ENCODE peak calls at places on chromosomes 2 and 18, in five cellular contexts. One of them, this sample, is unnamed.

GRCh38 chr2:240985881-240986786 is 12.3 kb upstream of the SNED1 start:
- DNase-seq in sigmoid colon: peak
- DNase-seq in foreskin fibroblast: no peak
- DNase-seq in A549: no peak
- DNase-seq in IMR-90: no peak
- DNase-seq in this sample: peak

GRCh38 chr2:238096311-238097011 is 3.7 kb upstream of the ESPNL start:
- DNase-seq in A549: no peak
- DNase-seq in IMR-90: no peak
- DNase-seq in sigmoid colon: no peak
- DNase-seq in foreskin fibroblast: no peak
- DNase-seq in this sample: no peak

GRCh38 chr2:99615247-99615771 is 125.5 kb upstream of the REV1 start:
- DNase-seq in foreskin fibroblast: no peak
- DNase-seq in IMR-90: no peak
- DNase-seq in A549: peak
- DNase-seq in sigmoid colon: no peak
- DNase-seq in this sample: no peak

GRCh38 chr2:240322231-240322955 is 113.1 kb upstream of the GPC1 start:
- DNase-seq in A549: no peak
- DNase-seq in IMR-90: peak
- DNase-seq in foreskin fibroblast: no peak
- DNase-seq in sigmoid colon: no peak
- DNase-seq in this sample: no peak

GRCh38 chr2:71102981-71103681 is 26.9 kb downstream of the MCEE start:
- DNase-seq in A549: no peak
- DNase-seq in foreskin fibroblast: no peak
- DNase-seq in sigmoid colon: no peak
- DNase-seq in IMR-90: no peak
- DNase-seq in this sample: no peak

GRCh38 chr2:167212054-167212648 is 323.9 kb downstream of the XIRP2 start:
- DNase-seq in foreskin fibroblast: peak
- DNase-seq in sigmoid colon: no peak
- DNase-seq in IMR-90: peak
- DNase-seq in A549: peak
- DNase-seq in this sample: no peak

GRCh38 chr2:28377984-28378678 is 14.5 kb upstream of the FOSL2 start:
- DNase-seq in IMR-90: no peak
- DNase-seq in A549: no peak
- DNase-seq in foreskin fibroblast: no peak
- DNase-seq in sigmoid colon: no peak
- DNase-seq in this sample: no peak

GRCh38 chr2:155310589-155310988 is 612.1 kb downstream of the KCNJ3 start:
- DNase-seq in A549: peak
- DNase-seq in foreskin fibroblast: no peak
- DNase-seq in IMR-90: no peak
- DNase-seq in sigmoid colon: no peak
- DNase-seq in this sample: no peak

GRCh38 chr2:204665244-204665643 is 120.0 kb downstream of the PARD3B start:
- DNase-seq in IMR-90: peak
- DNase-seq in foreskin fibroblast: peak
- DNase-seq in A549: peak
- DNase-seq in sigmoid colon: no peak
- DNase-seq in this sample: no peak

GRCh38 chr2:214577769-214578168 is 166.9 kb downstream of the VWC2L start:
- DNase-seq in sigmoid colon: no peak
- DNase-seq in A549: no peak
- DNase-seq in foreskin fibroblast: no peak
- DNase-seq in IMR-90: no peak
- DNase-seq in this sample: no peak

GRCh38 chr2:149573760-149574159 is 13.8 kb downstream of the MMADHC start:
- DNase-seq in sigmoid colon: no peak
- DNase-seq in A549: no peak
- DNase-seq in IMR-90: peak
- DNase-seq in foreskin fibroblast: no peak
- DNase-seq in this sample: no peak
- TF ChIP-seq CTCF in sigmoid colon: no peak
- TF ChIP-seq CTCF in A549: peak
- TF ChIP-seq CTCF in IMR-90: peak
- TF ChIP-seq CTCF in foreskin fibroblast: peak
- TF ChIP-seq CTCF in this sample: no peak

GRCh38 chr18:34816183-34816582 is 106.1 kb downstream of the DTNA start:
- DNase-seq in foreskin fibroblast: no peak
- DNase-seq in IMR-90: no peak
- DNase-seq in A549: no peak
- DNase-seq in sigmoid colon: no peak
- DNase-seq in this sample: no peak

GRCh38 chr18:34817636-34818035 is 107.5 kb downstream of the DTNA start:
- DNase-seq in A549: no peak
- DNase-seq in sigmoid colon: no peak
- DNase-seq in IMR-90: no peak
- DNase-seq in foreskin fibroblast: no peak
- DNase-seq in this sample: no peak

GRCh38 chr18:34820360-34820759 is 110.3 kb downstream of the DTNA start:
- DNase-seq in IMR-90: no peak
- DNase-seq in sigmoid colon: no peak
- DNase-seq in foreskin fibroblast: no peak
- DNase-seq in A549: no peak
- DNase-seq in this sample: no peak

GRCh38 chr18:34818069-34818468 is 108.0 kb downstream of the DTNA start:
- DNase-seq in sigmoid colon: no peak
- DNase-seq in foreskin fibroblast: no peak
- DNase-seq in A549: no peak
- DNase-seq in IMR-90: no peak
- DNase-seq in this sample: no peak

GRCh38 chr18:34821669-34822210 is 111.6 kb downstream of the DTNA start:
- DNase-seq in sigmoid colon: no peak
- DNase-seq in A549: peak
- DNase-seq in IMR-90: peak
- DNase-seq in foreskin fibroblast: no peak
- DNase-seq in this sample: no peak
- TF ChIP-seq CTCF in sigmoid colon: no peak
- TF ChIP-seq CTCF in A549: no peak
- TF ChIP-seq CTCF in IMR-90: no peak
- TF ChIP-seq CTCF in foreskin fibroblast: no peak
- TF ChIP-seq CTCF in this sample: no peak

GRCh38 chr2:83823238-83823637 is 635.8 kb downstream of the SUCLG1 start:
- DNase-seq in sigmoid colon: no peak
- DNase-seq in foreskin fibroblast: no peak
- DNase-seq in IMR-90: no peak
- DNase-seq in A549: no peak
- DNase-seq in this sample: no peak

GRCh38 chr2:83817511-83817910 is 641.6 kb downstream of the SUCLG1 start:
- DNase-seq in foreskin fibroblast: no peak
- DNase-seq in IMR-90: no peak
- DNase-seq in sigmoid colon: no peak
- DNase-seq in A549: peak
- DNase-seq in this sample: no peak
- TF ChIP-seq CTCF in foreskin fibroblast: peak
- TF ChIP-seq CTCF in IMR-90: no peak
- TF ChIP-seq CTCF in sigmoid colon: no peak
- TF ChIP-seq CTCF in A549: peak
- TF ChIP-seq CTCF in this sample: no peak

DNA sequence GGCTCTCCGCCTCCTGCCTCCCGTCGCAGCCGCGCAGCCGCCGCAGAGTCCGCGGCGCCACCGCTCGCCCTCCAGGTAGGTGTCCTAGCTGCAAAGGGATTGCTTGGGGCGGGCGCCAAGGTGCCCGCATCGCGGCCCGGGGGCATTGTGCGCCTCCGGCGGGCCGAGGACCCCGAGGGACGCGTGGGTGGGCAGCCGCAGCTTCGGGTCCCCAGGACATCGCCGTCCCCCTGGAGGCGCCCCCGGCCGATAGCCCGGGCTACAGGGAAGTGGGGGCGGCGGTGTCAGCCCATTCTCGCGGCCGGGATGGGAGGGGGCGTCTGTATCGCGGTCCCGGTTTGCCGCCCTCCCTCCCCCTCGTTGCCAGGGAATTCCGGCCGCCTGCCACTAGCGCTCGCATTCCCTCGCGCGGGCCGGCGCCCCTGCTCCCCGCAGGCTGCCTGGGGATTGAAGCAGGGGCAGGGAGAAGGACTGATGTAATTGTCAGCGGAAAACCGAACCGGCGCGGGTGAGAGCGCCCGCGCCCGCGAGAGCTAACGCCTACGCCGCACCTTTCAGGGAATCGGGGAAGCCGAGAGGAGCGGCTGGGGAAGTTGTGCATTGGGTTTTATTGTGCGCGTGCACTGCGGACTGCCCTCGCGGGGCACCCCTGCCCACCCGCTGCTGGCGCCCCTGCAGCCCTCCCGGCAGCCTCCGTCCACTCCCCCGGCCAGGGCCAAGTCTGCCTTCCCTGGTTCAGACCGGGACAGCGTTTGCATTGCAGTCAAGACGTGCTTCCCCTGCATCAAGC is 483 bp downstream of the OSBPL6 start:
- DNase-seq in A549: peak
- DNase-seq in foreskin fibroblast: peak
- DNase-seq in IMR-90: peak
- DNase-seq in sigmoid colon: peak
- DNase-seq in this sample: no peak
- TF ChIP-seq CTCF in A549: no peak
- TF ChIP-seq CTCF in foreskin fibroblast: no peak
- TF ChIP-seq CTCF in IMR-90: no peak
- TF ChIP-seq CTCF in sigmoid colon: peak
- TF ChIP-seq CTCF in this sample: no peak

GRCh38 chr2:141942006-141942789 is 188.6 kb downstream of the LRP1B start:
- DNase-seq in foreskin fibroblast: no peak
- DNase-seq in IMR-90: no peak
- DNase-seq in sigmoid colon: no peak
- DNase-seq in A549: no peak
- DNase-seq in this sample: no peak
- TF ChIP-seq CTCF in foreskin fibroblast: peak
- TF ChIP-seq CTCF in IMR-90: no peak
- TF ChIP-seq CTCF in sigmoid colon: no peak
- TF ChIP-seq CTCF in A549: no peak
- TF ChIP-seq CTCF in this sample: no peak

GRCh38 chr2:38076710-38077430 is 919 bp upstream of the CYP1B1 start:
- DNase-seq in foreskin fibroblast: peak
- DNase-seq in IMR-90: peak
- DNase-seq in A549: peak
- DNase-seq in sigmoid colon: peak
- DNase-seq in this sample: peak
- TF ChIP-seq CTCF in foreskin fibroblast: peak
- TF ChIP-seq CTCF in IMR-90: peak
- TF ChIP-seq CTCF in A549: peak
- TF ChIP-seq CTCF in sigmoid colon: no peak
- TF ChIP-seq CTCF in this sample: no peak

GRCh38 chr2:85744055-85744454 is 9.7 kb upstream of the ATOH8 start:
- DNase-seq in sigmoid colon: no peak
- DNase-seq in foreskin fibroblast: no peak
- DNase-seq in IMR-90: no peak
- DNase-seq in A549: no peak
- DNase-seq in this sample: no peak

GRCh38 chr2:85740193-85740592 is 13.6 kb upstream of the ATOH8 start:
- DNase-seq in foreskin fibroblast: no peak
- DNase-seq in A549: no peak
- DNase-seq in IMR-90: no peak
- DNase-seq in sigmoid colon: no peak
- DNase-seq in this sample: no peak

GRCh38 chr2:85741211-85741610 is 12.6 kb upstream of the ATOH8 start:
- DNase-seq in IMR-90: no peak
- DNase-seq in foreskin fibroblast: no peak
- DNase-seq in A549: no peak
- DNase-seq in sigmoid colon: no peak
- DNase-seq in this sample: no peak

GRCh38 chr2:85743304-85743978 is 10.3 kb upstream of the ATOH8 start:
- DNase-seq in sigmoid colon: no peak
- DNase-seq in A549: peak
- DNase-seq in IMR-90: peak
- DNase-seq in foreskin fibroblast: no peak
- DNase-seq in this sample: no peak

GRCh38 chr2:85741811-85742507 is 11.8 kb upstream of the ATOH8 start:
- DNase-seq in sigmoid colon: peak
- DNase-seq in IMR-90: peak
- DNase-seq in foreskin fibroblast: peak
- DNase-seq in A549: peak
- DNase-seq in this sample: no peak
- TF ChIP-seq CTCF in sigmoid colon: no peak
- TF ChIP-seq CTCF in IMR-90: no peak
- TF ChIP-seq CTCF in foreskin fibroblast: peak
- TF ChIP-seq CTCF in A549: no peak
- TF ChIP-seq CTCF in this sample: no peak

GRCh38 chr2:217106650-217107014 is 246.8 kb upstream of the TNP1 start:
- DNase-seq in sigmoid colon: no peak
- DNase-seq in A549: peak
- DNase-seq in IMR-90: peak
- DNase-seq in foreskin fibroblast: peak
- DNase-seq in this sample: no peak
- TF ChIP-seq CTCF in sigmoid colon: no peak
- TF ChIP-seq CTCF in A549: peak
- TF ChIP-seq CTCF in IMR-90: peak
- TF ChIP-seq CTCF in foreskin fibroblast: peak
- TF ChIP-seq CTCF in this sample: no peak

This sample was measured in activated B cell treated with CpG ODN at 0.5 μM for 24 hours.